ENCODE peak calls at places on chromosomes 3 and 15, in nine cellular contexts. O is CD8-positive, alpha-beta T cell; A is A549; I is kidney; Z is astrocyte of the spinal cord; X is thoracic aorta; D is GM06990; N is MG63; P is suprapubic skin. V is an unnamed sample.

GRCh38 chr15:61069369-61070075 is 159.6 kb downstream of the RORA start:
- DNase-seq in N (no peak), P (no peak), Z (peak; percentile 17), O (no peak), A (no peak), D (no peak), X (no peak), I (no peak), V (no peak)

GRCh38 chr15:68874788-68875187 is 54.1 kb upstream of the ANP32A start:
- DNase-seq in D (no peak), I (no peak), Z (no peak), A (no peak), O (no peak), N (no peak), P (no peak), X (no peak), V (no peak)

GRCh38 chr3:98027084-98027445 is 8.1 kb downstream of the GABRR3 start:
- DNase-seq in P (no peak), N (no peak), D (no peak), O (no peak), I (no peak), Z (no peak), A (no peak), X (no peak), V (no peak)

GRCh38 chr3:106745344-106746168 is 631.7 kb upstream of the CCDC54 start:
- DNase-seq in X (no peak), N (peak; percentile 62), Z (peak; percentile 80), I (no peak), D (no peak), O (no peak), A (no peak), P (no peak), V (no peak)

GRCh38 chr15:96334017-96334704 is 3.7 kb downstream of the NR2F2 start:
- DNase-seq in D (no peak), P (no peak), I (peak; percentile 79), O (no peak), A (no peak), N (no peak), X (no peak), Z (peak; percentile 26), V (peak; percentile 85)

GRCh38 chr3:64244011-64244942 is 19.0 kb upstream of the PRICKLE2 start:
- DNase-seq in N (no peak), P (no peak), X (no peak), Z (peak; percentile 35), I (no peak), A (peak; percentile 71), D (peak; percentile 13), O (no peak), V (no peak)

GRCh38 chr3:12194209-12194608 is 35.5 kb upstream of the TIMP4 start:
- DNase-seq in Z (peak; percentile 93), I (no peak), D (peak; percentile 51), O (no peak), A (peak; percentile 75), P (no peak), X (no peak), N (no peak), V (no peak)

GRCh38 chr3:152272771-152273242 is 4.1 kb downstream of the MBNL1 start:
- DNase-seq in I (no peak), D (no peak), Z (peak; percentile 85), P (no peak), O (no peak), X (no peak), N (peak; percentile 90), A (no peak), V (no peak)

GRCh38 chr3:185594073-185594472 is 8.0 kb downstream of the SENP2 start:
- DNase-seq in I (no peak), A (no peak), D (no peak), Z (no peak), P (no peak), O (no peak), X (no peak), N (no peak), V (no peak)

GRCh38 chr3:98986073-98986472 is 84.6 kb upstream of the DCBLD2 start:
- DNase-seq in X (no peak), P (no peak), O (no peak), A (peak; percentile 74), I (no peak), D (no peak), N (peak; percentile 59), Z (peak; percentile 87), V (peak; percentile 20)

GRCh38 chr3:177197934-177198484 is 727 bp upstream of the TBL1XR1 start:
- DNase-seq in O (peak; percentile 22), X (no peak), Z (peak; percentile 33), N (no peak), D (no peak), I (no peak), P (no peak), A (peak; percentile 39), V (no peak)

GRCh38 chr3:114319453-114319852 is 25.6 kb downstream of the TIGIT start:
- DNase-seq in N (peak; percentile 24), A (peak; percentile 30), P (no peak), D (no peak), X (no peak), I (no peak), Z (peak; percentile 67), O (no peak), V (no peak)

GRCh38 chr15:94056314-94056713 is 175.0 kb upstream of the MCTP2 start:
- DNase-seq in I (no peak), A (no peak), X (no peak), Z (peak; percentile 84), O (no peak), P (no peak), N (no peak), D (no peak), V (no peak)

DNA sequence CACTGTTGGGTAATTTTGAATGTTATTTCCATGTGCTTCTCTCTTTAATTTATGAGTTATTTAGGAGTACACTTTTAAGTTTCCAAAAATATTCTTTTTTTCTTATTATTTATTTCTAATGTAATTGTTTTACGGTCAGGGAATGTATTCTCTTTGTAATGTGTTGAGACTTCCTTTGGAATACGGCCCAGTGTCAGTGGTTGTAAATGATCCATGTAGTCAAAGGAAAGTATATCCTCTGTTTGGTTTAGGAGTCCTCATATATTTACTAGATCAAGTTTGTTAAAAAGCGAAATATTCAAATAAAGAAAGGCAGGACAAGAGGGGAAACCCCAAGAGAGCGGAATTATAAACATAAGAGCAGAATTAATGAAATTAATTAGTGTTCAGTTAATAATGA is 49.0 kb upstream of the ADGRG7 start:
- DNase-seq in X (no peak), I (no peak), O (no peak), N (no peak), A (no peak), P (no peak), Z (no peak), D (no peak), V (no peak)
- H3K4me3 ChIP-seq in X (no peak overlapping the region), I (no peak overlapping the region), O (no peak overlapping the region), N (no peak overlapping the region), A (no peak overlapping the region), P (no peak overlapping the region), Z (no peak overlapping the region), D (no peak overlapping the region), V (no peak overlapping the region)

GRCh38 chr3:192409838-192410683 is 317.3 kb downstream of the FGF12 start:
- DNase-seq in I (peak; percentile 71), O (no peak), A (peak; percentile 45), Z (peak; percentile 49), N (no peak), X (no peak), D (no peak), P (no peak), V (no peak)

GRCh38 chr3:192408721-192409151 is 318.6 kb downstream of the FGF12 start:
- DNase-seq in D (no peak), I (peak; percentile 64), N (peak; percentile 22), A (no peak), X (no peak), P (no peak), Z (peak; percentile 24), O (no peak), V (no peak)

GRCh38 chr3:192410684-192410960 is 316.7 kb downstream of the FGF12 start:
- DNase-seq in X (no peak), I (no peak), Z (no peak), N (no peak), D (no peak), O (no peak), P (no peak), A (no peak), V (no peak)

GRCh38 chr3:192408007-192408655 is 319.2 kb downstream of the FGF12 start:
- DNase-seq in P (no peak), A (no peak), I (peak; percentile 80), D (no peak), Z (peak; percentile 42), N (no peak), X (no peak), O (no peak), V (peak; percentile 80)

DNA sequence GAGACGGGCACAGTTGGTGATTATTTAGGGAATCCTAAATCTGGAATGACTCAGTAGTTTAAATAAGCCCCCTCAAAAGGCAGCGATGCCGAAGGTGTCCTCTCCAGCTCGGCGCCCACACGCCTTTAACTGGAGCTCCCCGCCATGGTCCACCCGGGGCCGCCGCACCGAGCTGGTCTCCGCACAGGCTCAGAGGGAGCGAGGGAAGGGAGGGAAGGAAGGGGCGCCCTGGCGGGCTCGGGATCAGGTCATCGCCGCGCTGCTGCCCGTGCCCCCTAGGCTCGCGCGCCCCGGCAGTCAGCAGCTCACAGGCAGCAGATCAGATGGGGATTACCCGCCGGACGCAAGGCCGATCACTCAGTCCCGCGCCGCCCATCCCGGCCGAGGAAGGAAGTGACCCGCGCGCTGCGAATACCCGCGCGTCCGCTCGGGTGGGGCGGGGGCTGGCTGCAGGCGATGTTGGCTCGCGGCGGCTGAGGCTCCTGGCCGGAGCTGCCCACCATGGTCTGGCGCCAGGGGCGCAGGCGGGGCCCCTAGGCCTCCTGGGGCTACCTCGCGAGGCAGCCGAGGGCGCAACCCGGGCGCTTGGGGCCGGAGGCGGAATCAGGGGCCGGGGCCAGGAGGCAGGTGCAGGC is 318.0 kb downstream of the FGF12 start:
- DNase-seq in Z (peak; percentile 47), I (peak; percentile 83), X (no peak), N (peak; percentile 63), A (peak; percentile 43), O (no peak), D (no peak), P (no peak), V (no peak)
- H3K4me3 ChIP-seq in Z (peak overlapping the region; percentile 42), I (peak overlapping the region; percentile 52), X (peak overlapping the region; percentile 62), N (peak overlapping the region; percentile 55), A (peak overlapping the region; percentile 70), O (no peak overlapping the region), D (peak overlapping the region; percentile 23), P (peak overlapping the region; percentile 48), V (peak overlapping the region; percentile 2)

DNA sequence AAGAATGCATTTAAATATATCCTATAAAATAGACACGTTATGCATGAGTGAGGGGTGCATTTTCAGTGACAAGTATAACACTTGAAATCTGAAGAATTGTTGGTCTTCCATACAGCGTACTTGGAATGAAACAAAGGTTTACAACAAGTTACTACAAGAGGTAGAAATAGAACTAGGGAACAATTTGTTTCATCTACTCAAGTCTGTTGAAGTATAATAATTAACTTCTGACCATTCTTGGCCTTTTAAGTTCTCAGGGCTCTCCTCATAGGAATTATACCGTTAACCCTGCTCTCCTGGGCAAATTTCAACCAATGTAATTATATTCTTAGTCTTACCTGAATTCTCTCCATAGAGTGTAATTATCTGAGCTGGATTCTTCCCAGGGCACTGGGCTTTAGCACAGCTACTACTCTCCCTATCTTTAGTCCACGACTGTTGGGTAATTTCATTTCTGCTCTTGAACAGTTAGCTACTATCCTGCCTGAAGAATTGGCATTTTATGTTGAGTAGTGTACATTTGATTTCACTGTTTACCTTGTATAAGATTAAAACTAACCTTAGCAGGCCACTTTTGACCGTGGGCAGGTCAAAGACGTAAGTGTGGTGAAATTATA is 100.6 kb downstream of the UBE2E2 start:
- DNase-seq in X (no peak), N (no peak), O (no peak), D (no peak), A (no peak), P (no peak), Z (no peak), I (no peak), V (no peak)
- H3K4me3 ChIP-seq in X (no peak overlapping the region), N (no peak overlapping the region), O (no peak overlapping the region), D (no peak overlapping the region), A (no peak overlapping the region), P (no peak overlapping the region), Z (no peak overlapping the region), I (no peak overlapping the region), V (no peak overlapping the region)

GRCh38 chr3:147411235-147411607 is 2.1 kb downstream of the ZIC1 start:
- DNase-seq in A (no peak), P (no peak), Z (peak; percentile 31), X (no peak), N (peak; percentile 66), I (no peak), D (no peak), O (no peak), V (no peak)
- H3K4me3 ChIP-seq in A (peak overlapping the region; percentile 42), P (peak overlapping the region; percentile 47), Z (peak overlapping the region; percentile 89), X (peak overlapping the region; percentile 68), N (peak overlapping the region; percentile 73), I (peak overlapping the region; percentile 39), D (no peak overlapping the region), O (peak overlapping the region; percentile 21), V (peak overlapping the region; percentile 32)

V was measured in lower leg skin.